ENCODE peak calls at places on chromosome 6, in ten cellular contexts. One of them, this sample, is unnamed.

GRCh38 chr6:28215425-28215824 is 9.7 kb upstream of the ZSCAN9 start:
- DNase-seq in IMR-90: peak
- DNase-seq in stomach: no peak
- DNase-seq in AG10803: peak
- DNase-seq in GM10248: no peak
- DNase-seq in MM.1S: no peak
- DNase-seq in tibial artery: no peak
- DNase-seq in fibroblast of pulmonary artery: peak
- DNase-seq in astrocyte of the spinal cord: no peak
- DNase-seq in uterus: no peak
- DNase-seq in this sample: no peak

GRCh38 chr6:157143171-157143884 is 180.0 kb downstream of the TMEM242 start:
- DNase-seq in tibial artery: no peak
- DNase-seq in astrocyte of the spinal cord: peak
- DNase-seq in GM10248: no peak
- DNase-seq in IMR-90: peak
- DNase-seq in stomach: no peak
- DNase-seq in uterus: no peak
- DNase-seq in fibroblast of pulmonary artery: peak
- DNase-seq in MM.1S: no peak
- DNase-seq in AG10803: peak
- DNase-seq in this sample: no peak

GRCh38 chr6:167748458-167749379 is 78.0 kb upstream of the AFDN start:
- DNase-seq in tibial artery: no peak
- DNase-seq in uterus: no peak
- DNase-seq in MM.1S: no peak
- DNase-seq in stomach: peak
- DNase-seq in AG10803: no peak
- DNase-seq in IMR-90: no peak
- DNase-seq in astrocyte of the spinal cord: no peak
- DNase-seq in GM10248: no peak
- DNase-seq in fibroblast of pulmonary artery: no peak
- DNase-seq in this sample: no peak

GRCh38 chr6:164947174-164947573 is 362.2 kb downstream of the C6orf118 start:
- DNase-seq in GM10248: no peak
- DNase-seq in astrocyte of the spinal cord: no peak
- DNase-seq in IMR-90: no peak
- DNase-seq in AG10803: no peak
- DNase-seq in fibroblast of pulmonary artery: no peak
- DNase-seq in stomach: no peak
- DNase-seq in uterus: no peak
- DNase-seq in tibial artery: no peak
- DNase-seq in MM.1S: no peak
- DNase-seq in this sample: no peak

GRCh38 chr6:9848094-9848493 is 566.8 kb downstream of the TFAP2A start:
- DNase-seq in GM10248: no peak
- DNase-seq in tibial artery: no peak
- DNase-seq in AG10803: no peak
- DNase-seq in uterus: no peak
- DNase-seq in MM.1S: no peak
- DNase-seq in stomach: no peak
- DNase-seq in astrocyte of the spinal cord: no peak
- DNase-seq in IMR-90: peak
- DNase-seq in fibroblast of pulmonary artery: no peak
- DNase-seq in this sample: no peak

GRCh38 chr6:134267917-134268361 is 50.0 kb downstream of the SGK1 start:
- DNase-seq in IMR-90: no peak
- DNase-seq in fibroblast of pulmonary artery: peak
- DNase-seq in MM.1S: no peak
- DNase-seq in AG10803: no peak
- DNase-seq in GM10248: no peak
- DNase-seq in uterus: no peak
- DNase-seq in stomach: no peak
- DNase-seq in astrocyte of the spinal cord: no peak
- DNase-seq in tibial artery: no peak
- DNase-seq in this sample: no peak

GRCh38 chr6:163813979-163814493 is 399.5 kb downstream of the QKI start:
- DNase-seq in GM10248: no peak
- DNase-seq in MM.1S: no peak
- DNase-seq in IMR-90: no peak
- DNase-seq in astrocyte of the spinal cord: no peak
- DNase-seq in tibial artery: no peak
- DNase-seq in fibroblast of pulmonary artery: no peak
- DNase-seq in AG10803: no peak
- DNase-seq in stomach: no peak
- DNase-seq in uterus: no peak
- DNase-seq in this sample: no peak

GRCh38 chr6:39892490-39893129 is 41.7 kb downstream of the MOCS1 start:
- DNase-seq in tibial artery: peak
- DNase-seq in uterus: peak
- DNase-seq in AG10803: peak
- DNase-seq in IMR-90: peak
- DNase-seq in MM.1S: peak
- DNase-seq in GM10248: peak
- DNase-seq in astrocyte of the spinal cord: peak
- DNase-seq in stomach: peak
- DNase-seq in fibroblast of pulmonary artery: peak
- DNase-seq in this sample: peak

GRCh38 chr6:90285611-90286381 is 10.8 kb downstream of the BACH2 start:
- DNase-seq in uterus: peak
- DNase-seq in IMR-90: peak
- DNase-seq in stomach: peak
- DNase-seq in tibial artery: peak
- DNase-seq in AG10803: peak
- DNase-seq in MM.1S: peak
- DNase-seq in fibroblast of pulmonary artery: peak
- DNase-seq in GM10248: peak
- DNase-seq in astrocyte of the spinal cord: peak
- DNase-seq in this sample: peak

GRCh38 chr6:105504660-105505059 is 101.8 kb upstream of the PREP start:
- DNase-seq in MM.1S: no peak
- DNase-seq in astrocyte of the spinal cord: no peak
- DNase-seq in GM10248: no peak
- DNase-seq in uterus: peak
- DNase-seq in IMR-90: no peak
- DNase-seq in stomach: no peak
- DNase-seq in AG10803: no peak
- DNase-seq in tibial artery: no peak
- DNase-seq in fibroblast of pulmonary artery: no peak
- DNase-seq in this sample: no peak

GRCh38 chr6:45710304-45710821 is 305.3 kb downstream of the CLIC5 start:
- DNase-seq in MM.1S: peak
- DNase-seq in fibroblast of pulmonary artery: peak
- DNase-seq in uterus: no peak
- DNase-seq in stomach: peak
- DNase-seq in astrocyte of the spinal cord: peak
- DNase-seq in tibial artery: no peak
- DNase-seq in IMR-90: peak
- DNase-seq in AG10803: peak
- DNase-seq in GM10248: peak
- DNase-seq in this sample: peak

DNA sequence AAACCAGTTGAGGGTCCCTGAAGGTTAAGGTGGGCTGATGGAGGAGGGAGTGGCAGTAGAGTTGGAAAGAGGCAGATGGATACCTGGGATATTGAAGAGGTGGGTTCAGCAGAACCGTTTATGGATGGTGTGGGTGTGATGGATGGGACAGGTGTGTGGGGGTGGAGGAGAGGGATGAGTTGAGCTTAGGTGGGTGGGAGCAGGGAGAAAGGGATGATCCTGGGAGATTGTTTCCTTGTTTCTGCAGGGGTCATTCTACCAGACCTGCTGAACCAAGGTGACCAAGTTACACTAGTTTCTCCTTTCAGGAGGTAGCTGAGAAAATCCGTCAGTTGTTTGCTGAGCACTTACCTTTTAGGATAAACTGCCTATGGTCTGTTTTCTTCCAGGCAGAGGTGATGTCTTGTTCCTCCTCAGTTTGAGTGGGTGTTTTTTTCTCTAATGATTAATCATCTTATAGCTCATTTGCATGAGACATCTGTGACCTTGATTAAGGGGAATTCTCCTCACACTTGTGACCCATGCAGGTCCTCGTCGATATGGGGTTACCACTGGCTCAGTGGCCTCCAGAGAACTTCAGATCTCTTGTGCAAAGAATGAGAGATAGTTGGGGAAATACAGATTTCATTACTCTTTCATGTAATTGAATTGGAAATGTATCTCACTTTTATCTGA is 53.0 kb downstream of the FARS2 start:
- DNase-seq in stomach: no peak
- DNase-seq in uterus: no peak
- DNase-seq in fibroblast of pulmonary artery: no peak
- DNase-seq in IMR-90: no peak
- DNase-seq in astrocyte of the spinal cord: no peak
- DNase-seq in GM10248: peak
- DNase-seq in AG10803: no peak
- DNase-seq in MM.1S: no peak
- DNase-seq in tibial artery: no peak
- DNase-seq in this sample: peak
- TF ChIP-seq CTCF in stomach: no peak
- TF ChIP-seq CTCF in uterus: no peak
- TF ChIP-seq CTCF in fibroblast of pulmonary artery: no peak
- TF ChIP-seq CTCF in IMR-90: no peak
- TF ChIP-seq CTCF in astrocyte of the spinal cord: no peak
- TF ChIP-seq CTCF in GM10248: no peak
- TF ChIP-seq CTCF in AG10803: no peak
- TF ChIP-seq CTCF in MM.1S: no peak
- TF ChIP-seq CTCF in tibial artery: no peak
- TF ChIP-seq CTCF in this sample: no peak

GRCh38 chr6:56246941-56247653 is at the start of gene COL21A1:
- DNase-seq in AG10803: no peak
- DNase-seq in GM10248: no peak
- DNase-seq in astrocyte of the spinal cord: peak
- DNase-seq in MM.1S: no peak
- DNase-seq in stomach: no peak
- DNase-seq in IMR-90: no peak
- DNase-seq in uterus: peak
- DNase-seq in tibial artery: peak
- DNase-seq in fibroblast of pulmonary artery: no peak
- DNase-seq in this sample: no peak
- TF ChIP-seq CTCF in AG10803: peak
- TF ChIP-seq CTCF in GM10248: no peak
- TF ChIP-seq CTCF in astrocyte of the spinal cord: peak
- TF ChIP-seq CTCF in MM.1S: no peak
- TF ChIP-seq CTCF in stomach: no peak
- TF ChIP-seq CTCF in IMR-90: peak
- TF ChIP-seq CTCF in uterus: peak
- TF ChIP-seq CTCF in tibial artery: peak
- TF ChIP-seq CTCF in fibroblast of pulmonary artery: peak
- TF ChIP-seq CTCF in this sample: no peak

GRCh38 chr6:30446259-30446658 is 43.0 kb upstream of the HLA-E start:
- DNase-seq in fibroblast of pulmonary artery: no peak
- DNase-seq in IMR-90: no peak
- DNase-seq in stomach: no peak
- DNase-seq in tibial artery: no peak
- DNase-seq in MM.1S: no peak
- DNase-seq in astrocyte of the spinal cord: no peak
- DNase-seq in AG10803: no peak
- DNase-seq in uterus: no peak
- DNase-seq in GM10248: no peak
- DNase-seq in this sample: no peak

GRCh38 chr6:30441171-30441570 is 48.1 kb upstream of the HLA-E start:
- DNase-seq in MM.1S: no peak
- DNase-seq in GM10248: no peak
- DNase-seq in fibroblast of pulmonary artery: no peak
- DNase-seq in AG10803: no peak
- DNase-seq in IMR-90: no peak
- DNase-seq in stomach: no peak
- DNase-seq in uterus: no peak
- DNase-seq in tibial artery: no peak
- DNase-seq in astrocyte of the spinal cord: no peak
- DNase-seq in this sample: no peak

GRCh38 chr6:30447237-30447636 is 42.1 kb upstream of the HLA-E start:
- DNase-seq in MM.1S: no peak
- DNase-seq in tibial artery: no peak
- DNase-seq in stomach: no peak
- DNase-seq in GM10248: no peak
- DNase-seq in uterus: no peak
- DNase-seq in fibroblast of pulmonary artery: no peak
- DNase-seq in AG10803: peak
- DNase-seq in IMR-90: peak
- DNase-seq in astrocyte of the spinal cord: peak
- DNase-seq in this sample: no peak

GRCh38 chr6:30444451-30444742 is 44.9 kb upstream of the HLA-E start:
- DNase-seq in GM10248: no peak
- DNase-seq in fibroblast of pulmonary artery: no peak
- DNase-seq in uterus: no peak
- DNase-seq in MM.1S: no peak
- DNase-seq in tibial artery: no peak
- DNase-seq in IMR-90: no peak
- DNase-seq in stomach: no peak
- DNase-seq in astrocyte of the spinal cord: no peak
- DNase-seq in AG10803: no peak
- DNase-seq in this sample: no peak

DNA sequence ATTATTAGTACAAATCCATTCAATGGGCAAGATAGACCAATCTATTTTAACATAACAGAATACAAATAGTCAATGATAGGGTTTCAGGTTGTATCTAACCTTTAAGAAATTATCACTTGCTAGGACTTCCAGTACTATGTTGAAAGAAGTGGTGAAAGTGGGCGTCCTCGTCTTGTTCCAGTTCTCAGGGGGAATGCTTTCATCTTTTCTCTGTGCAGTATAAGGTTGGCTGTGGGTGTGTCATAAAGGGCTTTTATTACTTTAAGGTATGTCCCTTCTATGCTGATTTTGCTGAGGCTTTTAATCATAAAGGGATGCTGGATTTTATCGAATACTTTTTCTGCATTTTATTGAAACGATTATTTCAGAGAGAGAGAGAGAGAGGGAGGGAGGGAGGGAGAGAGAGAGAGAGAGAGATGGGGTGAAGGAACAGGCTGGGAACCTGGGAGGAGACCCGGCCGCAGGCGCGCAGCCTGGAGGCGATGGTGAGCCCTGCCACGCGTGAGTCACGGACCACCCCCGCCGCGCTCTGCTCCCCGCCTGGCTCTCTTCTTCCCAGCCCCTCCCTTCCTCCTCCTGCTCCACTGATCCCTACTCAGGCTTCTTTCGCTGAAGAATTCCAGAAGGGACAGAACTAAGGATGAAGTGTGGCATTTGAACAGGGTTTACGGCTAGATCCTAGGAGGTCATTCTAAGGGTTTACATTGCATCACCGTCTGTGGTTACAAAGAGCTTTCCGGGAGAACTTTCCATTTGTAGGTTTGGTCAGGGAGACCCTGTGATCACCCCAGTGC is 45.5 kb upstream of the HLA-E start:
- DNase-seq in IMR-90: peak
- DNase-seq in uterus: no peak
- DNase-seq in AG10803: peak
- DNase-seq in stomach: no peak
- DNase-seq in GM10248: no peak
- DNase-seq in astrocyte of the spinal cord: peak
- DNase-seq in fibroblast of pulmonary artery: no peak
- DNase-seq in tibial artery: no peak
- DNase-seq in MM.1S: no peak
- DNase-seq in this sample: no peak
- TF ChIP-seq CTCF in IMR-90: no peak
- TF ChIP-seq CTCF in uterus: no peak
- TF ChIP-seq CTCF in AG10803: peak
- TF ChIP-seq CTCF in stomach: no peak
- TF ChIP-seq CTCF in GM10248: no peak
- TF ChIP-seq CTCF in astrocyte of the spinal cord: peak
- TF ChIP-seq CTCF in fibroblast of pulmonary artery: no peak
- TF ChIP-seq CTCF in tibial artery: no peak
- TF ChIP-seq CTCF in MM.1S: no peak
- TF ChIP-seq CTCF in this sample: no peak

GRCh38 chr6:15770347-15771143 is 107.7 kb upstream of the DTNBP1 start:
- DNase-seq in AG10803: peak
- DNase-seq in astrocyte of the spinal cord: no peak
- DNase-seq in fibroblast of pulmonary artery: peak
- DNase-seq in stomach: no peak
- DNase-seq in tibial artery: no peak
- DNase-seq in uterus: no peak
- DNase-seq in IMR-90: peak
- DNase-seq in GM10248: peak
- DNase-seq in MM.1S: no peak
- DNase-seq in this sample: peak
- TF ChIP-seq CTCF in AG10803: peak
- TF ChIP-seq CTCF in astrocyte of the spinal cord: no peak
- TF ChIP-seq CTCF in fibroblast of pulmonary artery: no peak
- TF ChIP-seq CTCF in stomach: no peak
- TF ChIP-seq CTCF in tibial artery: no peak
- TF ChIP-seq CTCF in uterus: no peak
- TF ChIP-seq CTCF in IMR-90: no peak
- TF ChIP-seq CTCF in GM10248: peak
- TF ChIP-seq CTCF in MM.1S: no peak
- TF ChIP-seq CTCF in this sample: peak